ENCODE peak calls at places on chromosomes 7 and 10, in six cellular contexts. U, Z, I, K, F and C are unnamed samples.

GRCh38 chr7:15291707-15292106 is 270.1 kb downstream of the AGMO start:
- DNase-seq in U (peak), Z (no peak), I (no peak), K (no peak), F (no peak), C (no peak)

GRCh38 chr7:37251222-37251621 is 197.4 kb downstream of the ELMO1 start:
- DNase-seq in U (no peak), Z (no peak), I (no peak), K (no peak), F (no peak), C (no peak)

GRCh38 chr7:111138196-111138569 is 47.3 kb downstream of the LRRN3 start:
- DNase-seq in U (no peak), Z (peak), I (peak), K (no peak), F (peak), C (no peak)

GRCh38 chr10:31753681-31754080 is 174.9 kb downstream of the ARHGAP12 start:
- DNase-seq in U (no peak), Z (no peak), I (no peak), K (no peak), F (no peak), C (no peak)

GRCh38 chr7:44227911-44228310 is 27.1 kb downstream of the YKT6 start:
- DNase-seq in U (no peak), Z (no peak), I (no peak), K (no peak), F (no peak), C (no peak)

GRCh38 chr7:135508853-135509588 is 881 bp downstream of the CNOT4 start:
- DNase-seq in U (no peak), Z (peak), I (no peak), K (peak), F (peak), C (no peak)

GRCh38 chr10:94402204-94403033 is at the start of gene TBC1D12:
- DNase-seq in U (peak), Z (peak), I (peak), K (peak), F (peak), C (peak)

GRCh38 chr10:34305189-34305588 is 509.9 kb downstream of the PARD3 start:
- DNase-seq in U (no peak), Z (no peak), I (no peak), K (peak), F (no peak), C (no peak)

GRCh38 chr10:93208717-93209464 is 135.2 kb downstream of the CYP26A1 start:
- DNase-seq in U (no peak), Z (peak), I (no peak), K (no peak), F (no peak), C (no peak)

GRCh38 chr10:50396491-50397311 is 145.4 kb upstream of the ASAH2 start:
- DNase-seq in U (no peak), Z (peak), I (no peak), K (no peak), F (no peak), C (no peak)

GRCh38 chr7:158753900-158754299 is 49.3 kb upstream of the NCAPG2 start:
- DNase-seq in U (no peak), Z (no peak), I (no peak), K (no peak), F (no peak), C (no peak)

GRCh38 chr7:41188163-41189130 is 514.4 kb downstream of the INHBA start:
- DNase-seq in U (no peak), Z (peak), I (peak), K (no peak), F (peak), C (peak)

GRCh38 chr7:41747951-41748350 is 45.1 kb upstream of the INHBA start:
- DNase-seq in U (no peak), Z (no peak), I (no peak), K (no peak), F (no peak), C (no peak)

GRCh38 chr10:44574596-44575480 is 189.9 kb upstream of the CXCL12 start:
- DNase-seq in U (no peak), Z (no peak), I (no peak), K (no peak), F (no peak), C (no peak)

GRCh38 chr7:44119829-44120380 is 3.4 kb downstream of the POLD2 start:
- DNase-seq in U (no peak), Z (no peak), I (no peak), K (no peak), F (no peak), C (no peak)

GRCh38 chr7:73312831-73313520 is 4.3 kb upstream of the NSUN5 start:
- DNase-seq in U (no peak), Z (no peak), I (no peak), K (no peak), F (no peak), C (no peak)

GRCh38 chr10:69866688-69867461 is 65.2 kb downstream of the COL13A1 start:
- DNase-seq in U (no peak), Z (peak), I (peak), K (no peak), F (peak), C (peak)

GRCh38 chr10:110498087-110498981 is 627 bp downstream of the DUSP5 start:
- DNase-seq in U (peak), Z (peak), I (no peak), K (peak), F (peak), C (no peak)

GRCh38 chr10:78290131-78290750 is 256.6 kb downstream of the RPS24 start:
- DNase-seq in U (no peak), Z (no peak), I (no peak), K (no peak), F (no peak), C (no peak)

GRCh38 chr7:114703677-114704076 is 218.2 kb upstream of the MDFIC start:
- DNase-seq in U (no peak), Z (peak), I (no peak), K (no peak), F (no peak), C (no peak)

GRCh38 chr7:29421010-29421956 is 142.4 kb upstream of the PRR15 start:
- DNase-seq in U (no peak), Z (no peak), I (no peak), K (no peak), F (no peak), C (no peak)

GRCh38 chr10:44651834-44652233 is 259.3 kb upstream of the TMEM72 start:
- DNase-seq in U (no peak), Z (no peak), I (no peak), K (no peak), F (peak), C (no peak)

GRCh38 chr7:148262721-148263229 is 327.8 kb upstream of the C7orf33 start:
- DNase-seq in U (peak), Z (peak), I (peak), K (peak), F (peak), C (no peak)

GRCh38 chr10:58414270-58415041 is 29.2 kb downstream of the TFAM start:
- DNase-seq in U (peak), Z (peak), I (peak), K (peak), F (peak), C (peak)

GRCh38 chr10:113820507-113820906 is 33.4 kb downstream of the DCLRE1A start:
- DNase-seq in U (no peak), Z (no peak), I (no peak), K (peak), F (no peak), C (no peak)

GRCh38 chr7:115094163-115094562 is 172.3 kb downstream of the MDFIC start:
- DNase-seq in U (no peak), Z (no peak), I (no peak), K (no peak), F (no peak), C (no peak)

GRCh38 chr7:96004598-96004997 is 232.2 kb downstream of the DYNC1I1 start:
- DNase-seq in U (no peak), Z (no peak), I (peak), K (no peak), F (peak), C (no peak)